ENCODE peak calls at places on chromosome 21, in four cellular contexts. L, F, N and K are unnamed samples.

GRCh38 chr21:44911384-44912157 is 9.1 kb downstream of the ITGB2 start:
- DNase-seq in N (peak), L (no peak), F (peak), K (peak)

GRCh38 chr21:25925936-25926335 is 191.2 kb downstream of the GABPA start:
- DNase-seq in L (no peak), F (no peak), N (no peak), K (no peak)

GRCh38 chr21:31667639-31668038 is 8.1 kb downstream of the SOD1 start:
- DNase-seq in N (no peak), L (no peak), F (no peak), K (no peak)

GRCh38 chr21:26043891-26044290 is 126.7 kb downstream of the APP start:
- DNase-seq in N (no peak), L (no peak), F (no peak), K (no peak)

GRCh38 chr21:18218331-18218730 is 26.3 kb upstream of the CHODL start:
- DNase-seq in F (no peak), N (no peak), L (no peak), K (no peak)

GRCh38 chr21:37165606-37166005 is 92.6 kb downstream of the TTC3 start:
- DNase-seq in F (no peak), N (no peak), L (no peak), K (no peak)

GRCh38 chr21:23217597-23217996 is 2219.4 kb downstream of the NCAM2 start:
- DNase-seq in F (no peak), L (no peak), N (no peak), K (no peak)

GRCh38 chr21:45536301-45537081 is 5.7 kb downstream of the SLC19A1 start:
- DNase-seq in L (peak), F (no peak), N (no peak), K (no peak)

GRCh38 chr21:44985441-44986401 is 45.9 kb downstream of the SLX9 start:
- DNase-seq in N (no peak), L (no peak), F (no peak), K (no peak)

GRCh38 chr21:45542242-45542666 is at the start of gene SLC19A1:
- DNase-seq in F (no peak), L (peak), N (peak), K (peak)

GRCh38 chr21:27580276-27580675 is 613.4 kb upstream of the ADAMTS5 start:
- DNase-seq in N (no peak), L (no peak), F (no peak), K (no peak)

GRCh38 chr21:43639470-43640178 is 19.7 kb downstream of the HSF2BP start:
- DNase-seq in F (peak), N (no peak), L (no peak), K (no peak)

GRCh38 chr21:17334478-17334877 is 178.4 kb upstream of the CXADR start:
- DNase-seq in L (no peak), N (no peak), F (no peak), K (peak)

GRCh38 chr21:21858502-21859334 is 860.5 kb downstream of the NCAM2 start:
- DNase-seq in F (no peak), N (no peak), L (no peak), K (no peak)

GRCh38 chr21:37181059-37181458 is 86.1 kb downstream of the VPS26C start:
- DNase-seq in F (no peak), N (no peak), L (no peak), K (no peak)

GRCh38 chr21:31798842-31799691 is 67.1 kb upstream of the SCAF4 start:
- DNase-seq in N (no peak), F (no peak), L (no peak), K (no peak)

GRCh38 chr21:36320421-36321324 is 676 bp downstream of the MORC3 start:
- DNase-seq in F (peak), N (peak), L (peak), K (peak)

GRCh38 chr21:10639123-10639522 is 117.7 kb downstream of the TPTE start:
- DNase-seq in N (no peak), L (no peak), F (no peak), K (no peak)

GRCh38 chr21:45468971-45469272 is 64.0 kb downstream of the COL18A1 start:
- DNase-seq in F (no peak), N (no peak), L (no peak), K (no peak)

GRCh38 chr21:33973268-33973667 is 57.7 kb upstream of the ATP5PO start:
- DNase-seq in F (no peak), N (no peak), L (no peak), K (peak)

GRCh38 chr21:45248301-45248892 is 39.3 kb downstream of the POFUT2 start:
- DNase-seq in N (no peak), L (no peak), F (no peak), K (no peak)

GRCh38 chr21:18608226-18608625 is 204.6 kb upstream of the TMPRSS15 start:
- DNase-seq in F (no peak), L (no peak), N (no peak), K (no peak)

GRCh38 chr21:31780944-31781343 is 49.0 kb upstream of the SCAF4 start:
- DNase-seq in F (peak), N (no peak), L (no peak), K (no peak)

GRCh38 chr21:33267250-33267649 is 1.1 kb downstream of the IL10RB start:
- DNase-seq in N (no peak), L (no peak), F (no peak), K (no peak)

GRCh38 chr21:43572443-43572842 is 86.8 kb downstream of the HSF2BP start:
- DNase-seq in L (no peak), N (no peak), F (no peak), K (no peak)

GRCh38 chr21:42193721-42194120 is 25.2 kb upstream of the ABCG1 start:
- DNase-seq in F (no peak), N (no peak), L (no peak), K (no peak)
- TF ChIP-seq ELF4 in F (no peak), N (no peak), L (no peak), K (no peak)

GRCh38 chr21:14480601-14481000 is 65.5 kb downstream of the SAMSN1 start:
- DNase-seq in N (no peak), F (no peak), L (no peak), K (no peak)
- TF ChIP-seq ELF4 in N (no peak), F (no peak), L (no peak), K (no peak)

GRCh38 chr21:40052276-40052675 is 185.0 kb downstream of the PCP4 start:
- DNase-seq in F (no peak), L (no peak), N (no peak), K (no peak)

GRCh38 chr21:40054403-40054802 is 187.2 kb downstream of the PCP4 start:
- DNase-seq in N (no peak), F (no peak), L (no peak), K (no peak)

GRCh38 chr21:40056031-40056430 is 188.8 kb downstream of the PCP4 start:
- DNase-seq in N (no peak), L (no peak), F (no peak), K (no peak)

GRCh38 chr21:40051801-40052200 is 184.6 kb downstream of the PCP4 start:
- DNase-seq in L (no peak), F (no peak), N (no peak), K (no peak)

DNA sequence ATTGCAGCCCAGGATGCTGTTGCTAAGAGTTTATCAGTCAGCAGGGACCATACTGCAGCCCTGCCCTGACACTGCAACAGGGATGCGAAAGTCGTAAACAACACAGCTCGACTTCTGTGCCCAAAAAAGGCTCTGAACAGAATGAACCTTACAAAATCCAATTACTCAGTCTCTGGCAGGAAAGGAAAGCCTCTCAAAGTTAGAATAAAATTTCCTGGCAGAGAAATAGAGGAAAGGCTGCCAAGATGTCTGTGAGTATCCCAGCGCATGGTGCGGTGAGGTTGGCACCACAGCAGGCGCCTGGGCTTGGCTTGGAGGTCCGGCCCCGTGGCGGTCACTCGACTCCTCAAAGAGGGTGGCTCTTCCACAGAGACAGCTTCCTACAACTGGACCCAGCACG is 185.8 kb downstream of the PCP4 start:
- DNase-seq in F (no peak), L (no peak), N (no peak), K (no peak)
- TF ChIP-seq ELF4 in F (no peak), L (no peak), N (no peak), K (no peak)

GRCh38 chr21:38322551-38322950 is 65.8 kb downstream of the KCNJ15 start:
- DNase-seq in N (no peak), L (no peak), F (no peak), K (no peak)
- TF ChIP-seq ELF4 in N (no peak), L (no peak), F (no peak), K (no peak)